ENCODE peak calls at places on chromosomes 11 and 22, in eight cellular contexts. S is uterus; N is NCI-H748 treated with DMSO at 0.1 percent for 48 hours; T is stimulated activated CD4-positive, alpha-beta T cell treated with anti-CD3 and anti-CD28 coated beads, Interleukin-2, amount 100 ng/mL, for 48 hours; F is ovary; U is neural crest cell; E is HTR-8/SVneo; P is effector CD8-positive, alpha-beta T cell. G is an unnamed sample.

GRCh38 chr11:45593992-45594391 is 71.4 kb downstream of the CHST1 start:
- DNase-seq in F (no peak), N (no peak), U (no peak), E (no peak), S (no peak), P (no peak), T (no peak), G (no peak)

GRCh38 chr11:113462830-113463229 is 12.4 kb downstream of the DRD2 start:
- DNase-seq in N (no peak), U (no peak), T (no peak), F (no peak), E (no peak), P (no peak), S (no peak), G (no peak)

GRCh38 chr11:122215244-122215992 is 99.4 kb upstream of the BLID start:
- DNase-seq in F (peak), N (no peak), S (peak), T (peak), P (no peak), U (peak), E (peak), G (peak)

GRCh38 chr11:106152824-106153223 is 75.4 kb downstream of the AASDHPPT start:
- DNase-seq in F (no peak), U (no peak), E (no peak), S (no peak), P (no peak), T (no peak), N (no peak), G (no peak)

GRCh38 chr11:64863381-64864060 is 14.9 kb downstream of the EHD1 start:
- DNase-seq in T (no peak), S (peak), P (no peak), F (peak), U (no peak), N (no peak), E (no peak), G (no peak)

GRCh38 chr11:62444271-62444833 is 25.5 kb downstream of the SCGB1A1 start:
- DNase-seq in S (peak), F (peak), E (no peak), P (peak), U (no peak), N (peak), T (peak), G (no peak)

GRCh38 chr22:49632199-49633009 is 195.3 kb downstream of the BRD1 start:
- DNase-seq in N (peak), T (no peak), F (peak), P (no peak), U (peak), S (peak), E (peak), G (peak)

GRCh38 chr11:76766521-76766920 is 16.6 kb upstream of the TSKU start:
- DNase-seq in U (no peak), E (no peak), N (no peak), F (no peak), P (no peak), T (no peak), S (no peak), G (no peak)

GRCh38 chr11:83355406-83355805 is 69.2 kb upstream of the CCDC90B start:
- DNase-seq in P (no peak), S (no peak), N (no peak), F (no peak), T (no peak), U (no peak), E (no peak), G (no peak)

GRCh38 chr11:824292-824880 is 3.3 kb upstream of the CRACR2B start:
- DNase-seq in F (no peak), P (no peak), U (no peak), S (no peak), N (peak), E (no peak), T (no peak), G (no peak)

GRCh38 chr11:46693597-46694012 is 6.8 kb downstream of the ARHGAP1 start:
- DNase-seq in U (no peak), T (no peak), N (no peak), P (no peak), E (no peak), S (peak), F (no peak), G (peak)

GRCh38 chr11:66317766-66318575 is 1.1 kb upstream of the CD248 start:
- DNase-seq in S (peak), P (peak), T (no peak), N (no peak), F (peak), E (no peak), U (no peak), G (no peak)

GRCh38 chr22:38870791-38871359 is 1.1 kb downstream of the CBX6 start:
- DNase-seq in E (no peak), F (no peak), S (peak), P (no peak), N (no peak), T (no peak), U (no peak), G (no peak)

GRCh38 chr11:12185914-12186313 is 75.5 kb downstream of the MICAL2 start:
- DNase-seq in U (no peak), F (no peak), N (no peak), P (no peak), S (no peak), E (no peak), T (no peak), G (no peak)

GRCh38 chr22:39895682-39896081 is 2.1 kb upstream of the ENTHD1 start:
- DNase-seq in F (no peak), N (no peak), U (no peak), E (no peak), S (no peak), P (no peak), T (no peak), G (no peak)

GRCh38 chr11:133072366-133072765 is 459.9 kb downstream of the OPCML start:
- DNase-seq in T (no peak), N (no peak), P (no peak), F (no peak), S (no peak), E (no peak), U (no peak), G (no peak)

GRCh38 chr22:45397806-45398205 is 15.6 kb downstream of the SMC1B start:
- DNase-seq in F (no peak), U (no peak), N (no peak), T (no peak), P (no peak), E (no peak), S (no peak), G (no peak)

GRCh38 chr11:40125054-40125453 is 1334.4 kb downstream of the LRRC4C start:
- DNase-seq in E (no peak), U (no peak), P (no peak), S (no peak), T (no peak), N (no peak), F (no peak), G (no peak)

GRCh38 chr11:117827521-117828511 is 3.3 kb upstream of the FXYD2 start:
- DNase-seq in U (no peak), P (no peak), E (no peak), S (peak), N (no peak), T (no peak), F (peak), G (peak)

GRCh38 chr22:19942071-19942885 is 660 bp upstream of the TXNRD2 start:
- DNase-seq in E (peak), N (no peak), S (peak), P (no peak), U (no peak), F (no peak), T (no peak), G (peak)